ENCODE peak calls at places on chromosomes 2 and 18, in eight cellular contexts. L is GM13976; E is kidney; K is pancreas; R is globus pallidus; T is CD4-positive, alpha-beta T cell; M is stimulated activated CD4-positive, alpha-beta T cell treated with anti-CD3 and anti-CD28 coated beads, TNF-alpha, amount 100 ng/mL, for 24 hours; V is retina. J is an unnamed sample.

GRCh38 chr2:29293830-29294438 is 178.7 kb downstream of the CLIP4 start:
- DNase-seq in L (peak), E (no peak), K (peak), R (no peak), T (no peak), M (no peak), V (no peak), J (no peak)

GRCh38 chr2:241848761-241849615 is 9.7 kb downstream of the PDCD1 start:
- DNase-seq in L (peak), E (no peak), K (no peak), R (no peak), T (no peak), M (no peak), V (no peak), J (no peak)

GRCh38 chr2:3620834-3621233 is 25.9 kb downstream of the COLEC11 start:
- DNase-seq in L (no peak), E (no peak), K (no peak), R (no peak), T (no peak), M (no peak), V (no peak), J (no peak)

GRCh38 chr18:41128545-41128944 is 826.5 kb upstream of the PIK3C3 start:
- DNase-seq in L (no peak), E (no peak), K (no peak), R (no peak), T (no peak), M (no peak), V (no peak), J (no peak)

GRCh38 chr2:134282638-134283400 is 28.9 kb downstream of the MGAT5 start:
- DNase-seq in L (peak), E (no peak), K (no peak), R (no peak), T (no peak), M (no peak), V (no peak), J (no peak)

GRCh38 chr2:226799211-226799975 is at the start of gene IRS1:
- DNase-seq in L (peak), E (peak), K (peak), R (peak), T (peak), M (peak), V (peak), J (peak)

GRCh38 chr18:44912740-44913478 is 232.2 kb downstream of the SETBP1 start:
- DNase-seq in L (no peak), E (peak), K (no peak), R (no peak), T (no peak), M (no peak), V (no peak), J (no peak)

GRCh38 chr2:233643128-233643527 is 6.9 kb downstream of the UGT1A10 start:
- DNase-seq in L (no peak), E (no peak), K (no peak), R (no peak), T (no peak), M (no peak), V (no peak), J (no peak)

GRCh38 chr2:42881732-42882131 is 89.3 kb upstream of the HAAO start:
- DNase-seq in L (no peak), E (no peak), K (no peak), R (no peak), T (no peak), M (no peak), V (no peak), J (no peak)

GRCh38 chr18:66077066-66077465 is 326.3 kb downstream of the CDH7 start:
- DNase-seq in L (no peak), E (no peak), K (no peak), R (no peak), T (no peak), M (no peak), V (no peak), J (no peak)

GRCh38 chr2:216016581-216016980 is 3.2 kb upstream of the MREG start:
- DNase-seq in L (no peak), E (no peak), K (no peak), R (no peak), T (no peak), M (no peak), V (no peak), J (no peak)

GRCh38 chr2:200040251-200040650 is 84.9 kb downstream of the MAIP1 start:
- DNase-seq in L (no peak), E (no peak), K (no peak), R (no peak), T (no peak), M (no peak), V (no peak), J (no peak)

GRCh38 chr2:2845267-2845666 is 514.2 kb upstream of the MYT1L start:
- DNase-seq in L (no peak), E (no peak), K (no peak), R (no peak), T (no peak), M (no peak), V (no peak), J (no peak)

GRCh38 chr18:53941601-53942335 is 282.7 kb downstream of the MBD2 start:
- DNase-seq in L (no peak), E (no peak), K (no peak), R (no peak), T (no peak), M (no peak), V (no peak), J (peak)

GRCh38 chr18:31723639-31723997 is 37.1 kb downstream of the SLC25A52 start:
- DNase-seq in L (no peak), E (no peak), K (no peak), R (no peak), T (no peak), M (no peak), V (peak), J (no peak)

GRCh38 chr2:27888790-27889189 is 1.4 kb downstream of the RBKS start:
- DNase-seq in L (no peak), E (no peak), K (no peak), R (no peak), T (no peak), M (no peak), V (no peak), J (no peak)